ENCODE peak calls at places on chromosomes 6 and 20, in seven cellular contexts. L, Q, R, X, C, S and K are unnamed samples.

GRCh38 chr6:12528171-12528570 is 188.4 kb upstream of the PHACTR1 start:
- DNase-seq in L (no peak), Q (no peak), R (no peak), X (no peak), C (no peak), S (no peak), K (no peak)

GRCh38 chr20:15976047-15976731 is 597.1 kb downstream of the KIF16B start:
- DNase-seq in L (no peak), Q (no peak), R (no peak), X (no peak), C (no peak), S (no peak), K (no peak)

GRCh38 chr6:168433898-168434297 is 7.1 kb upstream of the SMOC2 start:
- DNase-seq in L (no peak), Q (no peak), R (no peak), X (no peak), C (no peak), S (no peak), K (no peak)

GRCh38 chr20:16803965-16804792 is 56.0 kb downstream of the OTOR start:
- DNase-seq in L (peak; percentile 74), Q (no peak), R (peak; percentile 17), X (no peak), C (no peak), S (peak; percentile 66), K (peak; percentile 83)

GRCh38 chr6:163289445-163289844 is 125.1 kb upstream of the QKI start:
- DNase-seq in L (no peak), Q (no peak), R (no peak), X (no peak), C (no peak), S (no peak), K (no peak)

GRCh38 chr6:80197474-80197873 is 91.0 kb downstream of the BCKDHB start:
- DNase-seq in L (peak; percentile 11), Q (no peak), R (no peak), X (no peak), C (no peak), S (no peak), K (no peak)

GRCh38 chr6:34810936-34811632 is 19.2 kb downstream of the BLTP3A start:
- DNase-seq in L (no peak), Q (no peak), R (no peak), X (no peak), C (no peak), S (no peak), K (no peak)

GRCh38 chr6:136950436-136950835 is 28.3 kb downstream of the SLC35D3 start:
- DNase-seq in L (no peak), Q (no peak), R (no peak), X (no peak), C (no peak), S (no peak), K (no peak)

GRCh38 chr6:4790158-4790899 is 14.1 kb downstream of the CDYL start:
- DNase-seq in L (no peak), Q (no peak), R (no peak), X (no peak), C (no peak), S (peak; percentile 16), K (peak; percentile 46)

GRCh38 chr6:44494011-44494501 is 106.5 kb downstream of the CDC5L start:
- DNase-seq in L (no peak), Q (peak; percentile 27), R (no peak), X (no peak), C (no peak), S (no peak), K (no peak)

GRCh38 chr6:169288591-169288990 is 34.9 kb upstream of the THBS2 start:
- DNase-seq in L (no peak), Q (no peak), R (no peak), X (no peak), C (no peak), S (no peak), K (no peak)

GRCh38 chr6:70119218-70119835 is 183.6 kb downstream of the COL9A1 start:
- DNase-seq in L (no peak), Q (no peak), R (no peak), X (no peak), C (no peak), S (no peak), K (no peak)

GRCh38 chr6:36671687-36672375 is 6.7 kb upstream of the CDKN1A start:
- DNase-seq in L (no peak), Q (no peak), R (no peak), X (peak; percentile 73), C (no peak), S (no peak), K (no peak)

GRCh38 chr6:56864171-56864616 is 90.7 kb upstream of the BEND6 start:
- DNase-seq in L (no peak), Q (no peak), R (no peak), X (no peak), C (no peak), S (no peak), K (no peak)

GRCh38 chr20:4375881-4376280 is 345.8 kb upstream of the PRND start:
- DNase-seq in L (no peak), Q (peak; percentile 18), R (no peak), X (no peak), C (no peak), S (no peak), K (no peak)

GRCh38 chr6:170404036-170404435 is 97.5 kb downstream of the FAM120B start:
- DNase-seq in L (no peak), Q (no peak), R (no peak), X (no peak), C (no peak), S (no peak), K (no peak)

GRCh38 chr6:26250806-26251075 is 114.3 kb upstream of the BTN3A2 start:
- DNase-seq in L (no peak), Q (no peak), R (no peak), X (peak; percentile 63), C (peak; percentile 58), S (no peak), K (no peak)

GRCh38 chr20:46557231-46557956 is 6.9 kb upstream of the OCSTAMP start:
- DNase-seq in L (peak; percentile 82), Q (no peak), R (no peak), X (no peak), C (no peak), S (no peak), K (no peak)

GRCh38 chr20:58160451-58161051 is 67.9 kb downstream of the ANKRD60 start:
- DNase-seq in L (no peak), Q (peak; percentile 30), R (no peak), X (no peak), C (no peak), S (no peak), K (no peak)

GRCh38 chr20:13295637-13296036 is 74.6 kb downstream of the ISM1 start:
- DNase-seq in L (no peak), Q (no peak), R (no peak), X (no peak), C (no peak), S (no peak), K (no peak)

GRCh38 chr20:33437141-33437911 is 6.2 kb downstream of the SNTA1 start:
- DNase-seq in L (peak; percentile 96), Q (no peak), R (no peak), X (no peak), C (no peak), S (no peak), K (no peak)

GRCh38 chr20:10504893-10505292 is 69.8 kb downstream of the SLX4IP start:
- DNase-seq in L (no peak), Q (no peak), R (no peak), X (no peak), C (no peak), S (no peak), K (no peak)